ENCODE peak calls at places on chromosomes 12 and 14, in ten cellular contexts. X is left cardiac atrium; C is NT2/D1; N is activated T-helper 1 cell treated with anti-CD3 and anti-CD28 coated beads, Interleukin-2, amount 50 U/mL, for 16 hours; O is MV-4-11; F is NCI-H226; H is RCC 7860; W is cardiac muscle cell; V is HEK293T; B is non-pigmented ciliary epithelial cell. Y is an unnamed sample.
A peak's percentile ranks its signal among the peaks of the same experiment; 100 is the strongest.

GRCh38 chr12:54983536-54984102 is 943 bp downstream of the TESPA1 start:
- DNase-seq in W (no peak), B (no peak), O (no peak), X (no peak), V (no peak), F (no peak), C (no peak), N (peak; percentile 24), H (no peak), Y (no peak)

GRCh38 chr12:123078531-123079123 is 72.3 kb downstream of the PITPNM2 start:
- DNase-seq in C (no peak), W (no peak), O (no peak), X (no peak), F (no peak), V (no peak), H (no peak), N (no peak), B (no peak), Y (no peak)

GRCh38 chr12:92042791-92043531 is 102.7 kb downstream of the BTG1 start:
- DNase-seq in F (peak; percentile 31), X (no peak), C (no peak), O (no peak), B (no peak), N (no peak), W (no peak), H (no peak), V (no peak), Y (no peak)

GRCh38 chr12:112153181-112153899 is 28.0 kb downstream of the TRAFD1 start:
- DNase-seq in N (no peak), V (no peak), W (no peak), X (no peak), B (no peak), F (no peak), H (no peak), C (no peak), O (no peak), Y (peak; percentile 21)

GRCh38 chr12:132030367-132031038 is 80.8 kb downstream of the EP400 start:
- DNase-seq in O (no peak), B (no peak), W (peak; percentile 8), C (no peak), F (no peak), N (no peak), V (no peak), H (no peak), X (peak; percentile 52), Y (no peak)

GRCh38 chr12:24742378-24742777 is 206.5 kb downstream of the BCAT1 start:
- DNase-seq in X (no peak), O (peak; percentile 95), N (no peak), C (no peak), W (no peak), B (no peak), F (no peak), V (no peak), H (no peak), Y (no peak)

GRCh38 chr12:113310489-113310888 is 24.4 kb downstream of the SLC8B1 start:
- DNase-seq in B (no peak), O (peak; percentile 7), H (no peak), F (peak; percentile 29), N (no peak), V (no peak), X (no peak), W (no peak), C (peak; percentile 32), Y (no peak)

GRCh38 chr12:7959278-7960063 is 23.5 kb upstream of the SLC2A3 start:
- DNase-seq in X (no peak), O (peak; percentile 64), V (peak; percentile 8), N (no peak), W (peak; percentile 39), F (peak; percentile 93), C (peak; percentile 100), H (no peak), B (no peak), Y (no peak)

GRCh38 chr12:69502342-69503081 is 32.3 kb downstream of the FRS2 start:
- DNase-seq in N (no peak), B (no peak), X (no peak), W (peak; percentile 46), O (no peak), C (no peak), H (peak; percentile 67), F (peak; percentile 92), V (no peak), Y (no peak)

GRCh38 chr12:70449074-70449757 is 83.1 kb downstream of the KCNMB4 start:
- DNase-seq in F (no peak), H (no peak), V (no peak), W (no peak), N (no peak), O (no peak), C (no peak), B (no peak), X (no peak), Y (no peak)

GRCh38 chr12:70607107-70607506 is 30.1 kb downstream of the PTPRB start:
- DNase-seq in B (no peak), F (no peak), O (no peak), X (no peak), N (no peak), W (no peak), H (no peak), V (no peak), C (no peak), Y (no peak)

GRCh38 chr14:98704441-98704840 is 567.6 kb downstream of the BCL11B start:
- DNase-seq in O (no peak), V (no peak), W (no peak), H (no peak), B (no peak), X (no peak), N (no peak), F (no peak), C (no peak), Y (no peak)

GRCh38 chr12:93571360-93571853 is 1.1 kb upstream of the SOCS2 start:
- DNase-seq in C (peak; percentile 91), N (peak; percentile 52), X (peak; percentile 74), H (peak; percentile 33), B (no peak), V (peak; percentile 73), O (peak; percentile 61), W (peak; percentile 57), F (peak; percentile 52), Y (peak; percentile 63)

GRCh38 chr12:24544368-24544767 is 404.5 kb downstream of the BCAT1 start:
- DNase-seq in H (no peak), V (no peak), X (no peak), C (no peak), F (no peak), N (no peak), B (no peak), W (no peak), O (no peak), Y (no peak)

GRCh38 chr12:29234552-29234951 is 85.5 kb downstream of the FAR2 start:
- DNase-seq in B (no peak), X (no peak), H (no peak), N (no peak), W (no peak), C (no peak), O (no peak), F (no peak), V (no peak), Y (no peak)

GRCh38 chr12:132163911-132164288 is 19.6 kb downstream of the NOC4L start:
- DNase-seq in W (no peak), X (no peak), F (no peak), B (no peak), N (no peak), V (no peak), H (no peak), O (no peak), C (no peak), Y (no peak)

GRCh38 chr12:366820-367219 is 22.3 kb downstream of the KDM5A start:
- DNase-seq in X (no peak), W (no peak), O (no peak), H (no peak), V (no peak), N (no peak), C (no peak), B (no peak), F (no peak), Y (no peak)

GRCh38 chr14:72802588-72802946 is 91.3 kb downstream of the DPF3 start:
- DNase-seq in N (no peak), H (no peak), O (no peak), W (no peak), B (no peak), V (no peak), C (no peak), F (no peak), X (no peak), Y (no peak)

GRCh38 chr12:3131129-3131528 is 54.0 kb downstream of the TSPAN9 start:
- DNase-seq in F (no peak), C (no peak), B (no peak), X (no peak), H (no peak), V (no peak), W (no peak), O (no peak), N (no peak), Y (no peak)

GRCh38 chr14:97976861-97977260 is 1179.7 kb downstream of the VRK1 start:
- DNase-seq in V (no peak), B (no peak), O (no peak), C (no peak), H (no peak), W (no peak), X (peak; percentile 29), F (no peak), N (no peak), Y (no peak)

GRCh38 chr12:49051777-49052438 is 8.7 kb downstream of the KMT2D start:
- DNase-seq in O (no peak), F (no peak), W (no peak), N (no peak), C (no peak), H (no peak), V (no peak), B (no peak), X (no peak), Y (no peak)

GRCh38 chr14:102183922-102184677 is 44.4 kb downstream of the WDR20 start:
- DNase-seq in V (no peak), N (no peak), B (no peak), C (no peak), O (peak; percentile 25), F (no peak), X (no peak), H (no peak), W (no peak), Y (no peak)

GRCh38 chr14:91716999-91717398 is 14.9 kb downstream of the CATSPERB start:
- DNase-seq in H (no peak), C (no peak), V (no peak), W (no peak), X (no peak), F (no peak), N (no peak), B (no peak), O (no peak), Y (no peak)

GRCh38 chr12:40446385-40446784 is 221.6 kb downstream of the LRRK2 start:
- DNase-seq in N (no peak), B (no peak), F (peak; percentile 10), X (no peak), C (peak; percentile 1), H (no peak), O (peak; percentile 44), V (peak; percentile 22), W (no peak), Y (no peak)

GRCh38 chr14:75442642-75443041 is 14.8 kb downstream of the JDP2 start:
- DNase-seq in X (no peak), N (no peak), H (no peak), W (peak; percentile 66), C (no peak), O (no peak), V (no peak), B (no peak), F (no peak), Y (no peak)

GRCh38 chr12:22101749-22102243 is 55.8 kb downstream of the CMAS start:
- DNase-seq in V (no peak), O (peak; percentile 88), H (peak; percentile 77), B (peak; percentile 51), F (peak; percentile 60), X (peak; percentile 25), C (no peak), N (no peak), W (peak; percentile 88), Y (no peak)

GRCh38 chr14:68687746-68688145 is 105.1 kb downstream of the ZFP36L1 start:
- DNase-seq in V (no peak), H (peak; percentile 93), B (peak; percentile 84), F (peak; percentile 84), O (no peak), W (peak; percentile 52), X (no peak), C (no peak), N (no peak), Y (no peak)